ENCODE peak calls at places on chromosomes 5 and 9, in seven cellular contexts. D is brain microvascular endothelial cell, C is gastrocnemius medialis, P is fibroblast of pulmonary artery, I is endodermal cell, B is fibroblast of lung, G is BJ. N is an unnamed sample.

GRCh38 chr9:123359546-123359945 is 3.5 kb downstream of the CRB2 start:
- DNase-seq in D (no peak), C (no peak), P (no peak), I (no peak), B (no peak), G (no peak), N (no peak)

GRCh38 chr5:61599370-61600140 is 267.5 kb downstream of the ZSWIM6 start:
- DNase-seq in D (peak; percentile 15), C (no peak), P (peak; percentile 17), I (no peak), B (peak; percentile 26), G (peak; percentile 14), N (no peak)

GRCh38 chr5:33891731-33892418 is at the start of gene ADAMTS12:
- DNase-seq in D (peak; percentile 53), C (no peak), P (peak; percentile 61), I (peak; percentile 84), B (peak; percentile 54), G (peak; percentile 31), N (no peak)

GRCh38 chr5:125874717-125875116 is 548.5 kb upstream of the GRAMD2B start:
- DNase-seq in D (no peak), C (no peak), P (no peak), I (no peak), B (no peak), G (no peak), N (no peak)

GRCh38 chr9:75910716-75911115 is 20.2 kb downstream of the PCSK5 start:
- DNase-seq in D (no peak), C (no peak), P (no peak), I (no peak), B (no peak), G (no peak), N (no peak)

GRCh38 chr5:42811591-42812392 is at the start of gene SELENOP:
- DNase-seq in D (no peak), C (peak; percentile 72), P (peak; percentile 70), I (peak; percentile 77), B (peak; percentile 94), G (peak; percentile 2), N (peak; percentile 48)

GRCh38 chr5:132422720-132423442 is 53.4 kb downstream of the SLC22A5 start:
- DNase-seq in D (peak; percentile 56), C (peak; percentile 56), P (peak; percentile 31), I (peak; percentile 65), B (peak; percentile 68), G (no peak), N (no peak)

GRCh38 chr9:137642892-137643291 is 24.1 kb downstream of the EHMT1 start:
- DNase-seq in D (no peak), C (no peak), P (no peak), I (no peak), B (no peak), G (no peak), N (no peak)

GRCh38 chr5:62732677-62733121 is 154.1 kb downstream of the LRRC70 start:
- DNase-seq in D (no peak), C (no peak), P (peak; percentile 4), I (no peak), B (no peak), G (no peak), N (no peak)

GRCh38 chr5:61768692-61769281 is 436.7 kb downstream of the ZSWIM6 start:
- DNase-seq in D (peak; percentile 2), C (no peak), P (peak; percentile 2), I (peak; percentile 90), B (no peak), G (no peak), N (peak; percentile 8)

GRCh38 chr5:149552761-149553160 is 1.5 kb upstream of the CSNK1A1 start:
- DNase-seq in D (no peak), C (no peak), P (no peak), I (no peak), B (no peak), G (no peak), N (no peak)

GRCh38 chr5:417765-418559 is 25.0 kb upstream of the EXOC3 start:
- DNase-seq in D (no peak), C (no peak), P (no peak), I (no peak), B (no peak), G (no peak), N (no peak)

GRCh38 chr9:68560131-68560844 is 19.6 kb upstream of the TMEM252 start:
- DNase-seq in D (peak; percentile 52), C (no peak), P (peak; percentile 29), I (peak; percentile 96), B (peak; percentile 96), G (no peak), N (no peak)

GRCh38 chr5:140631063-140631462 is 1.9 kb downstream of the CD14 start:
- DNase-seq in D (no peak), C (no peak), P (no peak), I (no peak), B (no peak), G (no peak), N (no peak)
- H3K4me3 ChIP-seq in D (no peak overlapping the region), C (no peak overlapping the region), P (no peak overlapping the region), I (no peak overlapping the region), B (no peak overlapping the region), G (no peak overlapping the region), N (no peak overlapping the region)

DNA sequence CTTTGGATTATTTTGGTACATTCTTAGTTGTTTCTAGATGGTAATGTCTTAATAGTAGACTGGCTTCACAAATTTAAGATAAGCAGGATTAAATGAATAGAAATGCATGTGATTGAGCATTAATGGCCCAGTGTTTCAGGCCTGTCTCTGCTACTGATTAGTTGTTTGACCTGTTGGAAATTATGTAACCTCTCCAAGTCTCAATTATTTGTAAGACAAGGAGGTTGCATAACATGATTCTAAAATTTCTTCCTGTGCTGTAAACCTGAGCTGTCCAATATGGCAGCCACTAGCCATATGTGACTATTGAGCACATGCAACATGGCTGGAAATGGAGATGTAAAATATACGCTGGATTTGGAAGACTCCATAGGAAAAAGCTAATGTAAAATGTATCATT is 97.5 kb downstream of the ALDH1A1 start:
- DNase-seq in D (no peak), C (no peak), P (no peak), I (no peak), B (no peak), G (no peak), N (no peak)
- TF ChIP-seq CTCF in D (no peak), C (no peak), P (no peak), I (no peak), B (no peak), G (no peak), N (no peak)

GRCh38 chr5:60399507-60399906 is 300.5 kb downstream of the DEPDC1B start:
- DNase-seq in D (no peak), C (no peak), P (no peak), I (no peak), B (no peak), G (no peak), N (no peak)
- H3K4me3 ChIP-seq in D (no peak overlapping the region), C (no peak overlapping the region), P (no peak overlapping the region), I (no peak overlapping the region), B (no peak overlapping the region), G (no peak overlapping the region), N (no peak overlapping the region)

GRCh38 chr5:37064442-37064841 is 184.7 kb downstream of the CPLANE1 start:
- DNase-seq in D (no peak), C (no peak), P (no peak), I (no peak), B (no peak), G (no peak), N (no peak)
- TF ChIP-seq CTCF in D (no peak), C (no peak), P (no peak), I (no peak), B (no peak), G (no peak), N (no peak)

DNA sequence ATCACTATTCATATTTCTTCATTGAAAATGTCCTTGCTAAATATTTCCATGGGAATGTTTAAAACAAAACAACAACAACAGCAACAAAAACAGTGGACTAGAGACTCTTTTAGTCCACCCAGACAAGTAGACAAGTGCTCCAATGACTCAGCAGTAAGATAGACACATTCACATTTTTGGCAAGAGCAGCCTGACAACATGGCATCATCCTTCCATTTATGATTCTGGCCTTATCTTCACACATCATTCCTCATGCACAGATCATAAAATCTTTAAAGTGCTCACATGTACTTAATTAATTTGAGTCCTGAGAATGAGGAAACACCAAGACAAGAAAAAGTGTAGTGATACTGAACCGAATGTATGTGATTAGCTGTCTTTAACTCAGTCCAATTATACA is 132.6 kb upstream of the PDE4D start:
- DNase-seq in D (peak; percentile 85), C (no peak), P (peak; percentile 4), I (no peak), B (no peak), G (peak; percentile 77), N (no peak)
- H3K4me3 ChIP-seq in D (no peak overlapping the region), C (no peak overlapping the region), P (no peak overlapping the region), I (no peak overlapping the region), B (no peak overlapping the region), G (no peak overlapping the region), N (no peak overlapping the region)

GRCh38 chr9:37405350-37405749 is 17.1 kb upstream of the GRHPR start:
- DNase-seq in D (no peak), C (no peak), P (peak; percentile 22), I (no peak), B (no peak), G (no peak), N (no peak)

GRCh38 chr9:37405764-37406380 is 16.6 kb upstream of the GRHPR start:
- DNase-seq in D (no peak), C (no peak), P (peak; percentile 21), I (no peak), B (no peak), G (no peak), N (no peak)

GRCh38 chr9:37406603-37407401 is 15.7 kb upstream of the GRHPR start:
- DNase-seq in D (no peak), C (no peak), P (no peak), I (no peak), B (no peak), G (no peak), N (no peak)

GRCh38 chr9:37408933-37409710 is 13.4 kb upstream of the GRHPR start:
- DNase-seq in D (no peak), C (no peak), P (no peak), I (no peak), B (no peak), G (no peak), N (no peak)

GRCh38 chr9:37407468-37407867 is 15.0 kb upstream of the GRHPR start:
- DNase-seq in D (no peak), C (no peak), P (no peak), I (no peak), B (no peak), G (no peak), N (no peak)
- TF ChIP-seq CTCF in D (peak; percentile 26), C (no peak), P (peak; percentile 25), I (peak; percentile 68), B (no peak), G (peak; percentile 15), N (peak; percentile 52)

DNA sequence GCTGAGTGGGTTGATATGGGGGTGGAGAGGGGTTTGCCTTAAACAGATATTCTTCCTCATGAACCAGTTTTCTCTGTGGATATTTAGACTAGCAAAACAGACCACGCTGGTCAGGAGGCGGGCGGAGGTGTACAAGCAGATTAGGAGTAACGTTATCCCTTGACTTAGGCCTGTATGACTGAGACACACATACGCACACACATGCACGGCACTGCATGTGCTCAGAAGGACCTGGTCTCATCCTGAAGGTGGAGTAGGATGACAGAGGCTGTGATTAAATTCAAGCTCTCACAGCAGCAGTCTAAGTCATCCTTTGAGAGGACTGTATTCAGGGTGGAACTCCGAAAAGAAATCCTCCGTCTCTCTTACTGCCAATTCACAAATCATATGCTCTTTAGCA is 209.7 kb downstream of the DIRAS2 start:
- DNase-seq in D (peak; percentile 7), C (no peak), P (no peak), I (no peak), B (no peak), G (no peak), N (no peak)
- H3K4me3 ChIP-seq in D (no peak overlapping the region), C (no peak overlapping the region), P (no peak overlapping the region), I (peak overlapping the region; percentile 76), B (no peak overlapping the region), G (no peak overlapping the region), N (no peak overlapping the region)

N was measured in retinal pigment epithelial cell.